ENCODE peak calls at places on chromosome 5, in four cellular contexts. G is left lung, J is GM20000, E is AG04450. K is an unnamed sample.

GRCh38 chr5:91072891-91073290 is 310.2 kb downstream of the ARRDC3 start:
- DNase-seq in G (no peak), J (no peak), E (peak), K (no peak)

GRCh38 chr5:80041536-80041935 is 6.4 kb downstream of the THBS4 start:
- DNase-seq in G (no peak), J (no peak), E (no peak), K (no peak)

GRCh38 chr5:57735754-57736153 is 253.1 kb upstream of the ACTBL2 start:
- DNase-seq in G (no peak), J (no peak), E (peak), K (no peak)

GRCh38 chr5:54820346-54820745 is 165.0 kb downstream of the ESM1 start:
- DNase-seq in G (no peak), J (no peak), E (no peak), K (no peak)

GRCh38 chr5:112142769-112143270 is 276.3 kb downstream of the EPB41L4A start:
- DNase-seq in G (peak), J (no peak), E (no peak), K (no peak)

GRCh38 chr5:62001640-62002039 is 304.4 kb upstream of the KIF2A start:
- DNase-seq in G (no peak), J (no peak), E (no peak), K (no peak)

GRCh38 chr5:42494414-42494813 is 71.2 kb downstream of the GHR start:
- DNase-seq in G (no peak), J (no peak), E (no peak), K (no peak)

GRCh38 chr5:57422341-57422740 is 60.3 kb downstream of the ACTBL2 start:
- DNase-seq in G (no peak), J (no peak), E (no peak), K (no peak)

GRCh38 chr5:36060516-36060885 is 6.2 kb downstream of the UGT3A2 start:
- DNase-seq in G (no peak), J (no peak), E (no peak), K (peak)

GRCh38 chr5:108417166-108417670 is 35.3 kb upstream of the FBXL17 start:
- DNase-seq in G (no peak), J (no peak), E (no peak), K (no peak)

GRCh38 chr5:55226934-55227737 is at the start of gene MCIDAS:
- DNase-seq in G (no peak), J (peak), E (no peak), K (peak)

GRCh38 chr5:100772011-100772410 is 131.1 kb downstream of the ST8SIA4 start:
- DNase-seq in G (no peak), J (no peak), E (no peak), K (no peak)

GRCh38 chr5:28408186-28408585 is 1369.8 kb upstream of the CDH9 start:
- DNase-seq in G (no peak), J (no peak), E (no peak), K (no peak)

GRCh38 chr5:73447234-73448071 is 1.1 kb downstream of the FOXD1 start:
- DNase-seq in G (no peak), J (peak), E (no peak), K (no peak)

GRCh38 chr5:1768283-1769000 is 31.2 kb downstream of the MRPL36 start:
- DNase-seq in G (no peak), J (no peak), E (no peak), K (no peak)

GRCh38 chr5:172659909-172660628 is 19.0 kb downstream of the NEURL1B start:
- DNase-seq in G (peak), J (no peak), E (peak), K (no peak)

GRCh38 chr5:159819671-159820411 is 96.4 kb upstream of the ADRA1B start:
- DNase-seq in G (no peak), J (no peak), E (no peak), K (no peak)

GRCh38 chr5:17343675-17344074 is 126.2 kb downstream of the BASP1 start:
- DNase-seq in G (no peak), J (peak), E (peak), K (peak)

GRCh38 chr5:126003309-126003708 is 419.9 kb upstream of the GRAMD2B start:
- DNase-seq in G (peak), J (no peak), E (peak), K (no peak)